ENCODE peak calls at places on chromosomes 6 and 20, in four cellular contexts. S is non-pigmented ciliary epithelial cell, P is PC-9, V is RPMI8226. M is an unnamed sample.

GRCh38 chr6:89895273-89895874 is 1.1 kb downstream of the GJA10 start:
- DNase-seq in S (peak), P (no peak), V (no peak), M (peak)

GRCh38 chr6:41040101-41040910 is 1.3 kb upstream of the UNC5CL start:
- DNase-seq in V (no peak), S (no peak), P (peak), M (peak)

GRCh38 chr6:14117158-14118090 is at the start of gene CD83:
- DNase-seq in P (peak), S (no peak), V (peak), M (peak)

GRCh38 chr20:35901678-35902544 is 52.4 kb downstream of the SCAND1 start:
- DNase-seq in V (no peak), P (peak), S (peak), M (no peak)

GRCh38 chr6:138485586-138486248 is 13.6 kb downstream of the NHSL1 start:
- DNase-seq in V (no peak), S (no peak), P (no peak), M (no peak)

GRCh38 chr20:52722926-52723325 is 249.2 kb upstream of the TSHZ2 start:
- DNase-seq in P (no peak), V (no peak), S (no peak), M (no peak)

GRCh38 chr6:135651964-135652755 is 154.6 kb upstream of the AHI1 start:
- DNase-seq in S (no peak), V (no peak), P (no peak), M (no peak)

GRCh38 chr6:136568129-136568528 is 17.9 kb upstream of the MAP7 start:
- DNase-seq in S (no peak), P (no peak), V (no peak), M (no peak)

GRCh38 chr20:1806456-1806855 is 88.8 kb upstream of the SIRPA start:
- DNase-seq in S (no peak), V (no peak), P (no peak), M (no peak)

GRCh38 chr20:61605283-61605682 is 353.2 kb downstream of the CDH4 start:
- DNase-seq in S (no peak), V (no peak), P (no peak), M (no peak)

GRCh38 chr6:3209114-3210023 is 18.1 kb downstream of the TUBB2B start:
- DNase-seq in P (peak), S (peak), V (peak), M (no peak)

GRCh38 chr6:41371461-41371991 is 36.1 kb downstream of the NCR2 start:
- DNase-seq in S (no peak), P (no peak), V (peak), M (no peak)

GRCh38 chr6:116764557-116764960 is 960 bp downstream of the FAM162B start:
- DNase-seq in V (no peak), P (no peak), S (no peak), M (peak)

GRCh38 chr6:26441977-26442376 is 1.7 kb downstream of the BTN3A3 start:
- DNase-seq in S (no peak), P (no peak), V (no peak), M (no peak)

GRCh38 chr20:6664574-6664973 is 102.9 kb upstream of the BMP2 start:
- DNase-seq in P (no peak), S (no peak), V (no peak), M (no peak)

GRCh38 chr20:60935971-60936370 is 316.1 kb upstream of the CDH4 start:
- DNase-seq in S (no peak), P (no peak), V (no peak), M (no peak)

GRCh38 chr6:64145658-64146057 is 510.1 kb downstream of the PHF3 start:
- DNase-seq in P (no peak), S (no peak), V (no peak), M (no peak)

GRCh38 chr20:17635846-17636245 is 46.2 kb downstream of the RRBP1 start:
- DNase-seq in V (no peak), S (no peak), P (no peak), M (no peak)

GRCh38 chr20:34311118-34312023 is 8.2 kb upstream of the AHCY start:
- DNase-seq in S (no peak), P (no peak), V (no peak), M (peak)

GRCh38 chr6:138609801-138610430 is 110.6 kb upstream of the NHSL1 start:
- DNase-seq in S (no peak), V (no peak), P (no peak), M (no peak)

GRCh38 chr6:48919555-48919954 is 543.5 kb downstream of the MMUT start:
- DNase-seq in V (no peak), P (no peak), S (no peak), M (no peak)

GRCh38 chr6:111900731-111901130 is 27.5 kb upstream of the FYN start:
- DNase-seq in P (no peak), S (no peak), V (no peak), M (no peak)

M was measured in HuH-7.